ENCODE peak calls at places on chromosomes 2 and 18, in ten cellular contexts. X, G, K, I, P, T, Z, E, S and L are unnamed samples. For H3K9me3, the result is how much of the 10 kb centered on the place peaks cover.

GRCh38 chr2:100928235-100928634 is 73.9 kb upstream of the RPL31 start:
- DNase-seq in T (no peak), Z (no peak), G (no peak), E (no peak), P (no peak), S (no peak), X (no peak), K (no peak), I (no peak), L (no peak)

GRCh38 chr2:18413794-18414396 is 146.6 kb downstream of the RDH14 start:
- DNase-seq in G (no peak), T (peak), S (no peak), X (no peak), P (no peak), I (no peak), E (peak), K (no peak), Z (no peak), L (peak)

GRCh38 chr2:8680931-8681760 is 710 bp upstream of the ID2 start:
- DNase-seq in I (peak), X (peak), Z (no peak), S (peak), E (peak), P (peak), G (peak), K (peak), T (peak), L (peak)

GRCh38 chr2:189109921-189110397 is 69.6 kb downstream of the COL5A2 start:
- DNase-seq in E (no peak), G (no peak), P (no peak), S (no peak), K (no peak), X (no peak), Z (no peak), T (no peak), I (no peak), L (no peak)

GRCh38 chr2:78553866-78554647 is 471.4 kb upstream of the REG3G start:
- DNase-seq in T (no peak), K (no peak), I (no peak), Z (no peak), P (no peak), X (no peak), S (no peak), E (no peak), G (no peak), L (no peak)

GRCh38 chr2:27977623-27978312 is 87.2 kb downstream of the BABAM2 start:
- DNase-seq in T (no peak), P (no peak), E (peak), X (no peak), I (no peak), Z (no peak), G (no peak), S (no peak), K (no peak), L (peak)

GRCh38 chr2:226799976-226800940 is 638 bp upstream of the IRS1 start:
- DNase-seq in I (no peak), T (peak), X (no peak), Z (no peak), E (peak), G (peak), S (peak), P (peak), K (peak), L (peak)

GRCh38 chr2:70248810-70249438 is 496 bp upstream of the TIA1 start:
- DNase-seq in S (peak), G (no peak), E (peak), T (peak), X (peak), I (peak), Z (peak), P (peak), K (peak), L (peak)

GRCh38 chr2:215882689-215883088 is 130.7 kb downstream of the MREG start:
- DNase-seq in P (no peak), E (no peak), T (no peak), G (no peak), I (no peak), X (no peak), K (no peak), S (no peak), Z (no peak), L (no peak)

GRCh38 chr2:53040536-53041229 is 726.9 kb upstream of the CHAC2 start:
- DNase-seq in P (no peak), I (no peak), X (no peak), Z (no peak), E (no peak), T (no peak), S (no peak), G (no peak), K (no peak), L (no peak)

GRCh38 chr2:28333606-28334526 is 58.8 kb upstream of the FOSL2 start:
- DNase-seq in G (no peak), I (no peak), Z (no peak), K (no peak), X (no peak), E (no peak), T (peak), P (no peak), S (no peak), L (no peak)

DNA sequence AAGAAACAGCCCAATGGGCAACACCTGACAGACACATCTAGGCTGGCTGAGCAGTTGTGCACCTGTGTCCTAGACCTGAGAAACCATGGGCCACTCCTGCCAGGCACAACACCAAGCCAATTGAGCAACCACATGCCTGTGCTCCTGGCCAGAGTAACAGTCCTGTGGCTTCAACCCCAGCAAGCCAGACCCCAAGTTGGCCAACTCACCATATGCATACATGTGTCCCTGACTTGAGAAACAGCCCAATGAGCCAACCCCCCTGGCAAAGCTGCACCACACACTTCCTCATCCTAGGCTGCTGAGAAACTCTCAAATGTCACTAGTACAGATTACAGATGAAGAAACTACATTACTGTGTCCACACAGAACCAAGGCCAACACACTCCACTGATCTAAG is 36.6 kb downstream of the USP34 start:
- DNase-seq in G (no peak), E (no peak), Z (peak), I (no peak), K (peak), P (peak), X (no peak), T (no peak), S (no peak), L (peak)
- H3K9me3 ChIP-seq in G (under half), E (under half), Z (under half), I (under half), K (under half), P (under half), X (under half), T (under half), S (under half), L (under half)

GRCh38 chr2:109339519-109339991 is 210.6 kb downstream of the SH3RF3 start:
- DNase-seq in X (no peak), P (no peak), T (no peak), S (no peak), G (peak), Z (no peak), E (no peak), I (no peak), K (no peak), L (no peak)
- H3K9me3 ChIP-seq in X (under half), P (under half), T (under half), S (under half), G (under half), Z (under half), E (under half), I (under half), K (under half), L (under half)

GRCh38 chr18:48898521-48898920 is 52.2 kb downstream of the SMAD7 start:
- DNase-seq in X (no peak), I (no peak), E (no peak), T (no peak), S (no peak), Z (no peak), G (no peak), P (no peak), K (no peak), L (no peak)
- H3K9me3 ChIP-seq in X (under half), I (under half), E (under half), T (under half), S (under half), Z (under half), G (under half), P (under half), K (under half), L (under half)

GRCh38 chr2:157747280-157747679 is 118.6 kb upstream of the ACVR1C start:
- DNase-seq in Z (no peak), K (no peak), X (no peak), S (no peak), G (no peak), I (no peak), P (no peak), T (no peak), E (no peak), L (no peak)

GRCh38 chr2:157747695-157748370 is 119.2 kb upstream of the ACVR1C start:
- DNase-seq in E (no peak), P (no peak), T (peak), K (no peak), S (peak), Z (no peak), X (no peak), G (no peak), I (no peak), L (no peak)

GRCh38 chr2:157749684-157750083 is 121.0 kb upstream of the ACVR1C start:
- DNase-seq in E (no peak), P (no peak), G (no peak), X (no peak), S (no peak), K (no peak), I (no peak), Z (no peak), T (no peak), L (no peak)

GRCh38 chr2:157746234-157746950 is 117.7 kb upstream of the ACVR1C start:
- DNase-seq in X (no peak), P (no peak), K (no peak), G (no peak), Z (no peak), S (no peak), I (no peak), T (no peak), E (no peak), L (no peak)

GRCh38 chr2:157748371-157749132 is 119.9 kb upstream of the ACVR1C start:
- DNase-seq in I (no peak), K (no peak), T (no peak), E (no peak), Z (no peak), S (no peak), X (no peak), G (no peak), P (no peak), L (no peak)
- H3K9me3 ChIP-seq in I (under half), K (under half), T (under half), E (under half), Z (under half), S (under half), X (under half), G (under half), P (under half), L (under half)

GRCh38 chr2:239818086-239818485 is 207.1 kb downstream of the NDUFA10 start:
- DNase-seq in I (no peak), E (no peak), Z (no peak), X (no peak), T (peak), S (no peak), K (no peak), G (peak), P (no peak), L (no peak)

GRCh38 chr2:239814917-239815637 is 210.1 kb downstream of the NDUFA10 start:
- DNase-seq in X (no peak), S (no peak), K (no peak), G (no peak), E (no peak), T (peak), I (no peak), P (peak), Z (no peak), L (no peak)

GRCh38 chr2:239815638-239816035 is 209.5 kb downstream of the NDUFA10 start:
- DNase-seq in X (no peak), G (no peak), E (no peak), T (peak), P (no peak), I (no peak), K (no peak), S (no peak), Z (no peak), L (no peak)

GRCh38 chr2:239817011-239817490 is 208.1 kb downstream of the NDUFA10 start:
- DNase-seq in S (no peak), T (peak), Z (no peak), I (no peak), G (peak), K (no peak), P (peak), X (no peak), E (no peak), L (no peak)

DNA sequence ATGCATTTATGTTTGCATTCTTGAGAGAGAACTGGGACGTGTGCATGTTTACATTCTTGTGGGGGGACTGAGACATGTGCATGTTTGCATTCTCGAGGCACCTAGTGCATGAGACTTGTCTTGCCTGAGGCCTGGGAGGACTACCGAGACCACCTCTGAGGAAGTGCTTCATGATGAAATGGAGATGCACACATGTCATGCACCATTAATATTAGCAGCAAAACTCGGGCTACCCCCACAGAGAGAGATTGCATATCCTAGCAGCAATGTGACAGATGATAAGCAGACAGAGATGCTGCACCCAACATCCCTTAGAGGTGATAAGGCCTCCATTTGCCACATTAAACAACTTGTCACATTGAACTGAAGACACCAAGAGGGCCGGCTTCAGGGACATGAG is 208.6 kb downstream of the NDUFA10 start:
- DNase-seq in E (no peak), Z (no peak), S (no peak), T (no peak), I (no peak), P (no peak), K (no peak), G (peak), X (no peak), L (no peak)
- H3K9me3 ChIP-seq in E (under half), Z (under half), S (under half), T (under half), I (under half), P (under half), K (under half), G (under half), X (under half), L (under half)

GRCh38 chr18:47906408-47906807 is 24.1 kb downstream of the SMAD2 start:
- DNase-seq in K (no peak), E (no peak), G (no peak), Z (no peak), P (no peak), X (no peak), S (no peak), I (no peak), T (no peak), L (no peak)

GRCh38 chr18:47901624-47902362 is 28.7 kb downstream of the SMAD2 start:
- DNase-seq in P (no peak), X (no peak), S (no peak), T (no peak), I (no peak), Z (no peak), K (no peak), G (no peak), E (no peak), L (no peak)

GRCh38 chr18:47908523-47909039 is 21.9 kb downstream of the SMAD2 start:
- DNase-seq in S (no peak), Z (no peak), G (no peak), P (no peak), K (no peak), T (no peak), E (no peak), I (no peak), X (no peak), L (no peak)

GRCh38 chr18:47899107-47899840 is 31.2 kb downstream of the SMAD2 start:
- DNase-seq in K (no peak), X (peak), I (no peak), E (no peak), T (no peak), Z (no peak), P (no peak), G (no peak), S (no peak), L (no peak)

GRCh38 chr18:47903809-47904208 is 26.6 kb downstream of the SMAD2 start:
- DNase-seq in T (no peak), K (no peak), S (no peak), P (no peak), G (no peak), I (no peak), E (no peak), X (no peak), Z (no peak), L (no peak)
- H3K9me3 ChIP-seq in T (under half), K (under half), S (under half), P (under half), G (under half), I (under half), E (under half), X (under half), Z (under half), L (under half)

GRCh38 chr2:99571609-99572344 is 82.0 kb upstream of the REV1 start:
- DNase-seq in G (no peak), K (no peak), I (no peak), T (no peak), S (no peak), P (no peak), Z (no peak), E (no peak), X (no peak), L (no peak)

GRCh38 chr2:99576775-99577174 is 87.0 kb upstream of the REV1 start:
- DNase-seq in I (no peak), Z (no peak), P (no peak), E (no peak), X (no peak), T (no peak), G (no peak), K (no peak), S (no peak), L (peak)

GRCh38 chr2:99572380-99572779 is 82.6 kb upstream of the REV1 start:
- DNase-seq in I (no peak), K (no peak), G (no peak), S (no peak), Z (no peak), E (no peak), X (no peak), P (no peak), T (no peak), L (no peak)

GRCh38 chr2:99572798-99573197 is 83.0 kb upstream of the REV1 start:
- DNase-seq in K (no peak), T (no peak), G (no peak), S (no peak), X (no peak), E (no peak), I (no peak), Z (no peak), P (no peak), L (no peak)

DNA sequence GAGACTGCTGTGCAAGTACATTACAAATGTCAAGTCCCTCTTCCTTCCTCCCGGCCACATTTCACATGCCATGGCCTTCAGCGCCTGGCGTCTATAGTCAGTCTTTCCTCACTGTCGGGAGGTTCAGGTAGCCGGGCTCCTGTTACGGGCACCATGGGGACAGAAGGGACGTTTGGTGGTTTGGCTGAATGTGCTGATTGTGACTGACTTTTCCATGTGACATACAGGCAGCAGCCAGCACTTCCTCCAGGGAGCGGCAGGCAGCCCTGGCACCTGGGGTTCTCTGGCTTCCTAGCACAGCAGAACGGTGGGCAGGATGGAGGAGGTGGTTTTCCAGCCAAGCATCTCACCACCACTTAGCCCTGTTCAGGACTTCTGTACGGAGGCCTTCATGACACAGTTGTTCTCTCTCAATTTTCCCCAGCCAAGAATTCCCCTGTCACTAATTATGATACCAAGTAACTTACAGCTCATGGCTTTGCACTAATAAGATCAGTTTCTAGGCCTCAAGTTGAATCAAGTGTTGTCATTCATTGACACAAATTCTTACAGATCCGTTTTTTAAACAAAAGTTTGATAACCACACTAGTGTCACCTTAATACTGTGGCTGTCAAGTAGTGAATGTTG is 83.9 kb upstream of the REV1 start:
- DNase-seq in P (no peak), E (no peak), K (no peak), I (no peak), G (no peak), X (no peak), T (no peak), S (no peak), Z (no peak), L (no peak)
- H3K9me3 ChIP-seq in P (under half), E (under half), K (under half), I (under half), G (under half), X (under half), T (under half), S (under half), Z (under half), L (under half)

GRCh38 chr18:78772369-78773302 is 207.0 kb upstream of the SALL3 start:
- DNase-seq in S (no peak), E (no peak), K (peak), X (no peak), T (peak), Z (no peak), I (no peak), G (no peak), P (no peak), L (no peak)

GRCh38 chr18:78770149-78771139 is 209.2 kb upstream of the SALL3 start:
- DNase-seq in X (no peak), P (no peak), K (no peak), T (peak), Z (no peak), E (no peak), I (no peak), G (peak), S (no peak), L (no peak)

GRCh38 chr18:78773303-78773755 is 206.3 kb upstream of the SALL3 start:
- DNase-seq in Z (no peak), S (no peak), K (no peak), T (peak), I (no peak), G (no peak), P (no peak), X (no peak), E (no peak), L (no peak)

GRCh38 chr18:78773819-78774218 is 205.8 kb upstream of the SALL3 start:
- DNase-seq in K (no peak), G (no peak), E (no peak), P (no peak), S (no peak), I (no peak), Z (no peak), X (no peak), T (peak), L (no peak)

DNA sequence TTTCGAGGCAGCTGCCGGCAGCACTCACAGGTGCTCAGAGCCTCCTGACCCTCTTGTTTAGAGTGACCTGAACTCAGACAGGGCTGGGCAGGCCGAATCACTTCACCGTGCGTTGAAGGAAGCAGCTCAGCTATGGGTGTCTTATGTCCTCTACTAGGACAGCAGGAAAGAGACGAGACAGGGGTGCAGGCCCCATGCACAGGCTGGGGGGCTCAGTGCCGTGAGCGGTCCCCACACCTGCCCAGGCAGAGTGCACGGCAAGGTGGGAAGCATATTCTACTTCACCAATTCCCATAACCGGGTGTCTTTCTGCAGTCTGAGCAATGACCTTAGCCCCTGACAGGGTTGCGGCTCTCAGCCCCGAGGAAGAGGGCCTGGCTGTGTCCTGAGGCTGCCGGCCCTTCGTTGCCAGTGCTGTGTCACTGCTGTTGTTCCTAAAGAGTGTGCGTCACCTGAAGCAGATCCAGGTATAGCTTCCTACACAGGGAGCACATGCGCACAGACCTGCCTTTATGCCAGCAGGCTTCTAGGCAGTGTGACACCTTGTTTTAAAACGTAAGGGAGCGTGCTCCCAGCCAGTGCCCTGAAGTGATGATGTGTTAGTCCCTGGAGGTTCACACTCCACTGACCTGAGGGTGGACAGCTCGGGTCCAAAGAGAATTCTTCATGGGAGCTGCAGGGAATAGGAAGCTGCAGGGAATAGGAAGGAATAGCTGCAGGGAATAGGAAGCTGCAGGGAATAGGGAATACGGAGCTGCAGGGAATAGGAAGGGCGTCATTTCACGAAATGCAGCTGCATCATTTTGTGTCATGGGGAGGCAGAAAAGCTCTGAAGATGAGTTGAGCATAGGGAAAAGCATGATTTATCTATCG is 207.9 kb upstream of the SALL3 start:
- DNase-seq in E (no peak), S (no peak), G (no peak), Z (no peak), T (no peak), K (no peak), P (no peak), X (no peak), I (no peak), L (no peak)
- H3K9me3 ChIP-seq in E (under half), S (under half), G (under half), Z (under half), T (under half), K (under half), P (under half), X (under half), I (under half), L (under half)